ENCODE peak calls at places on chromosome 21, in seven cellular contexts. G is BJ; F is GM20000; S is CD4-positive, alpha-beta T cell; O is fibroblast of lung; I is suprapubic skin; M is lung. J is an unnamed sample.

GRCh38 chr21:45050361-45050785 is 24.0 kb upstream of the ADARB1 start:
- DNase-seq in G (no peak), F (no peak), M (no peak), S (no peak), I (peak; percentile 91), O (no peak), J (no peak)

GRCh38 chr21:14836950-14837349 is 227.8 kb downstream of the NRIP1 start:
- DNase-seq in F (no peak), S (no peak), I (no peak), O (peak; percentile 49), M (no peak), G (peak; percentile 52), J (no peak)

GRCh38 chr21:9755611-9756010 is 765.8 kb upstream of the TPTE start:
- DNase-seq in O (no peak), S (no peak), F (no peak), I (no peak), G (no peak), M (no peak), J (no peak)

GRCh38 chr21:31284797-31285397 is 59.2 kb downstream of the TIAM1 start:
- DNase-seq in O (peak; percentile 59), G (no peak), M (no peak), S (no peak), I (no peak), F (no peak), J (no peak)

GRCh38 chr21:31872452-31873274 is at the start of gene HUNK:
- DNase-seq in F (peak; percentile 45), S (no peak), M (peak; percentile 46), O (peak; percentile 37), I (no peak), G (no peak), J (peak; percentile 28)

GRCh38 chr21:34302496-34302895 is 61.3 kb upstream of the KCNE2 start:
- DNase-seq in O (no peak), M (no peak), I (no peak), G (no peak), F (no peak), S (no peak), J (no peak)

GRCh38 chr21:33433001-33433400 is 29.8 kb downstream of the IFNGR2 start:
- DNase-seq in I (no peak), G (no peak), M (no peak), S (no peak), O (no peak), F (no peak), J (no peak)

GRCh38 chr21:14569868-14570267 is 23.8 kb upstream of the SAMSN1 start:
- DNase-seq in S (no peak), I (no peak), M (no peak), O (no peak), G (no peak), F (no peak), J (peak; percentile 26)

GRCh38 chr21:31892686-31893085 is 19.9 kb downstream of the HUNK start:
- DNase-seq in G (no peak), O (no peak), I (peak; percentile 20), S (no peak), F (no peak), M (no peak), J (no peak)

GRCh38 chr21:30984897-30985296 is 53.4 kb downstream of the KRTAP19-8 start:
- DNase-seq in G (no peak), S (no peak), F (no peak), M (no peak), O (no peak), I (no peak), J (no peak)

GRCh38 chr21:32603131-32603530 is 9.0 kb downstream of the CFAP298 start:
- DNase-seq in I (no peak), G (no peak), M (no peak), O (no peak), S (no peak), F (no peak), J (no peak)

GRCh38 chr21:44024895-44025353 is 12.8 kb downstream of the TRAPPC10 start:
- DNase-seq in I (peak; percentile 75), F (no peak), G (no peak), M (peak; percentile 46), S (no peak), O (peak; percentile 79), J (no peak)

GRCh38 chr21:45001134-45002095 is 61.6 kb downstream of the SLX9 start:
- DNase-seq in G (no peak), M (no peak), I (no peak), F (no peak), S (no peak), O (peak; percentile 70), J (no peak)

GRCh38 chr21:42668193-42668592 is 14.8 kb downstream of the PDE9A start:
- DNase-seq in S (no peak), O (no peak), G (no peak), I (no peak), F (no peak), M (no peak), J (no peak)

GRCh38 chr21:35664683-35665082 is 395.6 kb downstream of the SETD4 start:
- DNase-seq in O (peak; percentile 91), I (no peak), S (no peak), M (no peak), F (no peak), G (no peak), J (peak; percentile 11)

GRCh38 chr21:39969691-39970364 is 102.6 kb downstream of the PCP4 start:
- DNase-seq in O (no peak), M (no peak), G (no peak), F (no peak), S (no peak), I (no peak), J (no peak)

GRCh38 chr21:39971961-39972360 is 104.7 kb downstream of the PCP4 start:
- DNase-seq in O (no peak), I (no peak), F (no peak), G (no peak), M (no peak), S (no peak), J (no peak)

GRCh38 chr21:39972471-39972870 is 105.2 kb downstream of the PCP4 start:
- DNase-seq in O (no peak), F (no peak), M (no peak), G (no peak), S (no peak), I (no peak), J (no peak)

GRCh38 chr21:39966786-39967185 is 99.5 kb downstream of the PCP4 start:
- DNase-seq in F (no peak), S (no peak), I (no peak), G (no peak), M (no peak), O (no peak), J (no peak)

GRCh38 chr21:39968010-39968409 is 100.8 kb downstream of the PCP4 start:
- DNase-seq in F (no peak), G (no peak), O (no peak), M (no peak), S (no peak), I (no peak), J (no peak)
- TF ChIP-seq CTCF in F (no peak), G (no peak), O (no peak), M (no peak), S (no peak), I (no peak), J (no peak)

GRCh38 chr21:46635324-46636180 is at the start of gene PRMT2:
- DNase-seq in G (peak; percentile 79), O (peak; percentile 92), S (peak; percentile 99), M (peak; percentile 97), F (peak; percentile 100), I (peak; percentile 98), J (peak; percentile 96)
- TF ChIP-seq CTCF in G (no peak), O (no peak), S (no peak), M (no peak), F (no peak), I (no peak), J (no peak)

GRCh38 chr21:37276377-37276776 is 9.2 kb upstream of the VPS26C start:
- DNase-seq in F (no peak), O (no peak), M (no peak), S (no peak), I (no peak), G (no peak), J (no peak)

GRCh38 chr21:37272897-37273296 is 5.8 kb upstream of the VPS26C start:
- DNase-seq in S (no peak), O (no peak), M (no peak), G (no peak), F (no peak), I (no peak), J (no peak)

GRCh38 chr21:37270576-37271365 is 3.6 kb upstream of the VPS26C start:
- DNase-seq in O (no peak), F (no peak), S (no peak), G (no peak), I (no peak), M (no peak), J (no peak)

GRCh38 chr21:37273440-37273839 is 6.3 kb upstream of the VPS26C start:
- DNase-seq in I (no peak), O (no peak), F (no peak), M (no peak), G (no peak), S (no peak), J (no peak)

GRCh38 chr21:37273911-37274690 is 7.0 kb upstream of the VPS26C start:
- DNase-seq in G (no peak), S (no peak), F (peak; percentile 54), O (no peak), M (no peak), I (no peak), J (peak; percentile 42)
- TF ChIP-seq CTCF in G (no peak), S (no peak), F (no peak), O (no peak), M (no peak), I (no peak), J (no peak)

GRCh38 chr21:21163904-21164303 is 165.7 kb downstream of the NCAM2 start:
- DNase-seq in S (peak; percentile 3), O (peak; percentile 71), F (peak; percentile 10), G (no peak), M (no peak), I (no peak), J (peak; percentile 62)
- TF ChIP-seq CTCF in S (peak; percentile 58), O (peak; percentile 59), F (peak; percentile 13), G (peak; percentile 62), M (peak; percentile 3), I (peak; percentile 47), J (peak; percentile 71)

J was measured in activated CD8-positive, alpha-beta T cell treated with anti-CD3 and anti-CD28 coated beads for 36 hours.